ENCODE peak calls at places on chromosomes 2 and 18, in four cellular contexts. W, E, H and L are unnamed samples.

GRCh38 chr2:43406643-43407042 is 180.2 kb upstream of the ZFP36L2 start:
- DNase-seq in W (no peak), E (no peak), H (no peak), L (peak; percentile 96)

GRCh38 chr2:113058411-113058994 is 495 bp upstream of the IL36RN start:
- DNase-seq in W (no peak), E (no peak), H (no peak), L (no peak)

GRCh38 chr2:23814963-23815362 is 112.0 kb downstream of the ATAD2B start:
- DNase-seq in W (no peak), E (no peak), H (no peak), L (no peak)

GRCh38 chr2:230434677-230435324 is 18.8 kb downstream of the SP100 start:
- DNase-seq in W (no peak), E (no peak), H (no peak), L (no peak)

GRCh38 chr2:37456479-37456878 is 112.0 kb downstream of the QPCT start:
- DNase-seq in W (no peak), E (no peak), H (no peak), L (peak; percentile 62)

GRCh38 chr2:191404568-191404991 is 159.4 kb downstream of the MYO1B start:
- DNase-seq in W (no peak), E (no peak), H (no peak), L (no peak)

GRCh38 chr2:66110071-66110470 is 324.9 kb upstream of the MEIS1 start:
- DNase-seq in W (no peak), E (no peak), H (no peak), L (no peak)

GRCh38 chr18:34707670-34708069 is 2.4 kb upstream of the DTNA start:
- DNase-seq in W (peak; percentile 53), E (peak; percentile 94), H (peak; percentile 38), L (peak; percentile 82)

GRCh38 chr2:241745276-241745675 is 10.8 kb downstream of the D2HGDH start:
- DNase-seq in W (no peak), E (no peak), H (no peak), L (no peak)

GRCh38 chr2:219636144-219636915 is 8.9 kb downstream of the SLC4A3 start:
- DNase-seq in W (no peak), E (no peak), H (no peak), L (no peak)

GRCh38 chr18:11981633-11982366 is 493 bp downstream of the IMPA2 start:
- DNase-seq in W (peak; percentile 74), E (no peak), H (peak; percentile 45), L (peak; percentile 33)

DNA sequence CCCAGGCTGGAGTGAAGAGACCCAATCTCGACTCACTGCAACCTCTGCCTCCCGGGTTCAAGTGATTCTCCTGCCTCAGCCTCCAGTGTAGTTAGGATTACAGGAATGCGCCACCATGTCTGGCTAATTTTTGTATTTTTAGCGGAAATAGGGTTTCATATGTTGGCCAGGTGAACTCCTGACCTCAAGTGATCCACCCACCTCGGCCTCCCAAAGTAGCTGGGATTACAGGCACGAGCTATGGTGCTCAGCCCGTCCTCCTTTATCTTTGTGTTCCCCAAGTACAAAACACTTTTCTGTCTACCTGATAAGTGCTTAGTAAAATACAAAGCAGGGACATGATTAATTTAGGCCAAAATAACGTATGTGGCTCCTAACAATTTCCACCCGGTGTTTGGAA is 91.2 kb upstream of the STK17B start:
- DNase-seq in W (no peak), E (no peak), H (no peak), L (no peak)
- H3K4me1 ChIP-seq in W (no peaks in the 10 kb centered on the region), E (peaks cover 7% of the 10 kb centered on the region), H (peaks cover 11% of the 10 kb centered on the region), L (peaks cover 50% of the 10 kb centered on the region)

GRCh38 chr2:9652898-9653479 is 22.2 kb upstream of the YWHAQ start:
- DNase-seq in W (no peak), E (no peak), H (no peak), L (no peak)
- H3K27ac ChIP-seq in W (no peak overlapping the region), E (no peak overlapping the region), H (no peak overlapping the region), L (no peak overlapping the region)

GRCh38 chr2:150571121-150571520 is 83.7 kb upstream of the RND3 start:
- DNase-seq in W (no peak), E (no peak), H (no peak), L (no peak)

GRCh38 chr2:150570712-150571111 is 83.2 kb upstream of the RND3 start:
- DNase-seq in W (no peak), E (no peak), H (no peak), L (no peak)

GRCh38 chr2:150572961-150573395 is 85.5 kb upstream of the RND3 start:
- DNase-seq in W (no peak), E (no peak), H (no peak), L (no peak)

GRCh38 chr2:150569761-150570160 is 82.3 kb upstream of the RND3 start:
- DNase-seq in W (no peak), E (no peak), H (no peak), L (no peak)

GRCh38 chr2:150572194-150572766 is 84.8 kb upstream of the RND3 start:
- DNase-seq in W (no peak), E (no peak), H (no peak), L (no peak)
- H3K4me3 ChIP-seq in W (no peak overlapping the region), E (no peak overlapping the region), H (no peak overlapping the region), L (no peak overlapping the region)

DNA sequence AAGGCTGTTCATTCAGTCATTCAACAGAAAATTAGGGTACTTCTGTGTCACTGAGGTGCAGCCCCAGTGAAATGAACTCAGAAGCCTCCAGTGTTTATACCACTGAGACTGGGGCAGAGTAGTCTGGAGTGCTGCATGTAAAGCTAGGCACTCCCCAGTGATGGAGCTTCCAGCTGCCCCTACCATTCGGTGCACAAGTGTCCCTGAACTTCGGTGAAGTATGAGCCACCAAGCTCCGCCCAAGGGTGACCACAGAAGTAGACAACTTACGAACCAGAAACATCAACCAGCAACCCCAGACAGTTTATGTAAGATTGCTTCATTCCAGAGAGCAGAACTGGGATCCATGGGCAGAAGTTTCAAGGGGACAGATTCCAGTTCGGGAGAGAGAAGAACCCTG is 70.6 kb upstream of the FOSL2 start:
- DNase-seq in W (no peak), E (no peak), H (no peak), L (no peak)
- H3K4me1 ChIP-seq in W (peaks cover 24% of the 10 kb centered on the region), E (no peaks in the 10 kb centered on the region), H (peaks cover 16% of the 10 kb centered on the region), L (peaks cover 18% of the 10 kb centered on the region)

GRCh38 chr2:9738718-9739496 is 104.4 kb upstream of the TAF1B start:
- DNase-seq in W (peak; percentile 54), E (no peak), H (peak; percentile 64), L (no peak)
- H3K27ac ChIP-seq in W (no peak overlapping the region), E (no peak overlapping the region), H (peak overlapping the region; percentile 94), L (no peak overlapping the region)

GRCh38 chr2:135785032-135785431 is 43.4 kb downstream of the UBXN4 start:
- DNase-seq in W (no peak), E (no peak), H (no peak), L (no peak)

GRCh38 chr2:135782231-135782630 is 40.6 kb downstream of the UBXN4 start:
- DNase-seq in W (no peak), E (peak; percentile 13), H (no peak), L (no peak)

DNA sequence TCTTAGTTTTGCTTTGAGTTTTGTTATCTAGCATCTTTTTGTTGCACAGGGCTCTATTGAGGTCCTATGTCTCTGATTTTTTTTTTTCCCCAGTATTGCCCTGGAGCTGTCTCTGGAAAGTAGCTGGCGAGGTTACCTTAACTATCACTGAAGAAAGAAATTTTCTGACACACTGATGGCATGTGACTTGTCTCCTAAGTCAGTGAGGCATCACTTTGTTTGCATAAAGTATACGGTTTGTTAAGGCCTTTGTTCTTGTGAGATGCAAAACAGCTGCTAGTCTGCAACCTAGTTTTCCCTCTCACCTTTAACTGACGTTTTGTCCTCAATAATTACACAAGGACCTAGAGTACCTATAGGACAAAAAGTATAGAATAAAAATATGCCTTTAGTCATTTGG is 41.8 kb downstream of the UBXN4 start:
- DNase-seq in W (no peak), E (no peak), H (no peak), L (no peak)
- H3K4me3 ChIP-seq in W (no peak overlapping the region), E (no peak overlapping the region), H (no peak overlapping the region), L (no peak overlapping the region)

GRCh38 chr2:237695201-237695780 is 67.9 kb downstream of the LRRFIP1 start:
- DNase-seq in W (no peak), E (peak; percentile 75), H (no peak), L (peak; percentile 56)
- H3K4me1 ChIP-seq in W (peaks cover 6% of the 10 kb centered on the region), E (peaks cover 72% of the 10 kb centered on the region), H (peaks cover 89% of the 10 kb centered on the region), L (peaks cover 40% of the 10 kb centered on the region)

GRCh38 chr2:148926291-148926961 is 51.4 kb downstream of the KIF5C start:
- DNase-seq in W (no peak), E (peak; percentile 61), H (no peak), L (no peak)

GRCh38 chr2:148930046-148930775 is 55.2 kb downstream of the KIF5C start:
- DNase-seq in W (no peak), E (peak; percentile 87), H (no peak), L (peak; percentile 78)

GRCh38 chr2:148928395-148928794 is 53.4 kb downstream of the KIF5C start:
- DNase-seq in W (no peak), E (no peak), H (no peak), L (no peak)

GRCh38 chr2:148922776-148923175 is 47.7 kb downstream of the KIF5C start:
- DNase-seq in W (no peak), E (no peak), H (no peak), L (no peak)

DNA sequence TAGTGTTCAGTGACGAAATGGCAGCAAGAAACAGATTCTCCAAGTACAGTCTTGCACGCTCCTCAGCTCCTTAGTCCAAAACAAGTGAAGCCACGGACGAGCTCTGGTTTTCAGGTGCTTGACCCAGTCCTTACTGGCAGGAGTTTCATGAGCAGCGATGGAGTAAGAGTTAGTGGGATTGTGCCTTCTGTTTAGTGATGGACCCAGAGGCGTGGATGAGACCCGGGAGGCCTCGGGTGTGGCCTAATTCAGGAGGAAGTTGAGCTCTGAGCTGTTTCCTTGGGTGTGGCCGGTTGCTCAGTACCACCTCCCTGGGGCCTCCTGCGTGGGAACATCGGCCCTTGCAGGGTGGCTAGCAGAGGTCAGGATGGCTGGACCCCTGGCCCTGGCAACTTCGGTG is 52.0 kb downstream of the KIF5C start:
- DNase-seq in W (no peak), E (no peak), H (peak; percentile 45), L (no peak)
- H3K27ac ChIP-seq in W (no peak overlapping the region), E (no peak overlapping the region), H (no peak overlapping the region), L (no peak overlapping the region)